ENCODE peak calls at places on chromosomes 12 and 14, in ten cellular contexts. H is Karpas-422; J is frontal cortex; L is CD4-positive, alpha-beta T cell; Y is activated T-helper 9 cell treated with anti-CD3 and anti-CD28 coated beads, Interleukin-2, amount 50 U/mL, for 16 hours; V is GM12891; I is EL; O is AG08395; U is NCI-H748 treated with DMSO at 0.1 percent for 48 hours; W is A172. C is an unnamed sample.

GRCh38 chr12:76942276-76942675 is 63.5 kb upstream of the CSRP2 start:
- DNase-seq in I (peak; percentile 64), U (no peak), H (no peak), L (no peak), O (peak; percentile 56), W (peak; percentile 31), V (no peak), J (no peak), Y (no peak), C (peak; percentile 69)

GRCh38 chr12:22459872-22460490 is 84.4 kb downstream of the C2CD5 start:
- DNase-seq in U (peak; percentile 1), V (peak; percentile 2), H (peak; percentile 85), L (no peak), W (peak; percentile 30), Y (no peak), O (peak; percentile 48), J (no peak), I (peak; percentile 45), C (peak; percentile 54)

GRCh38 chr12:66964629-66965028 is 285.8 kb upstream of the GRIP1 start:
- DNase-seq in O (no peak), J (no peak), L (peak; percentile 16), U (no peak), V (no peak), H (no peak), I (peak; percentile 6), W (peak; percentile 7), Y (no peak), C (no peak)

GRCh38 chr14:89251066-89251465 is 166.0 kb downstream of the FOXN3 start:
- DNase-seq in U (no peak), W (no peak), L (no peak), V (no peak), H (no peak), Y (no peak), J (no peak), I (peak; percentile 53), O (no peak), C (peak; percentile 27)

GRCh38 chr14:87231336-87232026 is 761.5 kb downstream of the GALC start:
- DNase-seq in O (peak; percentile 4), I (no peak), V (no peak), L (no peak), J (no peak), Y (no peak), H (no peak), U (no peak), W (no peak), C (no peak)

GRCh38 chr14:102819176-102819628 is 42.0 kb downstream of the TRAF3 start:
- DNase-seq in O (no peak), Y (peak; percentile 68), H (peak; percentile 71), V (no peak), I (no peak), U (peak; percentile 83), W (no peak), L (peak; percentile 28), J (no peak), C (no peak)

GRCh38 chr12:1914116-1914911 is 4.1 kb downstream of the CACNA2D4 start:
- DNase-seq in Y (no peak), W (no peak), L (no peak), U (no peak), O (peak; percentile 1), V (no peak), H (no peak), I (no peak), J (no peak), C (no peak)

GRCh38 chr12:108753969-108754368 is 22.7 kb upstream of the CORO1C start:
- DNase-seq in O (no peak), U (no peak), Y (no peak), I (no peak), L (no peak), J (no peak), W (no peak), V (no peak), H (no peak), C (no peak)

GRCh38 chr14:24179961-24180726 is 8.3 kb downstream of the REC8 start:
- DNase-seq in L (no peak), H (no peak), J (no peak), V (no peak), O (peak; percentile 82), U (no peak), I (peak; percentile 67), W (peak; percentile 26), Y (no peak), C (peak; percentile 90)

GRCh38 chr12:9651265-9651729 is 18.2 kb upstream of the CLEC2D start:
- DNase-seq in Y (no peak), I (peak; percentile 86), W (no peak), O (peak; percentile 25), U (no peak), L (no peak), V (no peak), H (no peak), J (no peak), C (peak; percentile 67)

GRCh38 chr12:26276709-26277108 is 81.3 kb downstream of the SSPN start:
- DNase-seq in H (no peak), V (no peak), O (no peak), J (no peak), L (no peak), U (no peak), Y (no peak), W (no peak), I (peak; percentile 41), C (no peak)

GRCh38 chr14:106691601-106692291 is 1165.4 kb downstream of the TMEM121 start:
- DNase-seq in L (peak; percentile 47), O (no peak), H (peak; percentile 88), U (no peak), I (peak; percentile 1), W (no peak), J (no peak), Y (peak; percentile 36), V (peak; percentile 37), C (no peak)

GRCh38 chr14:68938515-68939423 is 40.3 kb downstream of the ACTN1 start:
- DNase-seq in I (no peak), Y (no peak), H (no peak), W (no peak), J (no peak), L (no peak), V (no peak), O (no peak), U (no peak), C (peak; percentile 48)

GRCh38 chr12:74021937-74022336 is 515.7 kb upstream of the ATXN7L3B start:
- DNase-seq in W (peak; percentile 77), U (peak; percentile 13), O (peak; percentile 2), H (no peak), V (no peak), L (no peak), I (peak; percentile 28), J (no peak), Y (no peak), C (no peak)

C was measured in IMR-90.